ENCODE peak calls at places on chromosomes 3 and 15, in ten cellular contexts. J is left ventricle myocardium inferior, B is body of pancreas, G is uterus, H is brain microvascular endothelial cell, O is endothelial cell, D is astrocyte of the spinal cord, K is cardiac fibroblast, L is HCT116, W is choroid plexus epithelial cell. X is an unnamed sample.

GRCh38 chr3:99702953-99703352 is 64.6 kb downstream of the COL8A1 start:
- DNase-seq in O (no peak), H (peak), J (no peak), G (no peak), L (no peak), W (no peak), D (no peak), B (no peak), K (no peak), X (no peak)

GRCh38 chr15:63234479-63234878 is 42.9 kb upstream of the APH1B start:
- DNase-seq in H (peak), J (peak), K (peak), B (peak), G (peak), L (no peak), D (peak), W (peak), O (no peak), X (no peak)

GRCh38 chr3:9884555-9885165 is 4.6 kb upstream of the CIDEC start:
- DNase-seq in W (peak), G (peak), D (peak), L (peak), O (no peak), B (no peak), H (peak), K (peak), J (no peak), X (no peak)

GRCh38 chr15:44550256-44550655 is 13.3 kb downstream of the EIF3J start:
- DNase-seq in L (no peak), D (peak), K (peak), H (peak), J (no peak), W (peak), O (no peak), B (no peak), G (no peak), X (no peak)

GRCh38 chr3:119018690-119019463 is 15.8 kb downstream of the IGSF11 start:
- DNase-seq in G (no peak), W (no peak), H (no peak), O (no peak), L (no peak), K (no peak), J (peak), B (no peak), D (no peak), X (no peak)

GRCh38 chr3:32816439-32817194 is 1.2 kb upstream of the TRIM71 start:
- DNase-seq in H (no peak), K (peak), O (peak), G (no peak), L (no peak), D (peak), B (no peak), J (no peak), W (peak), X (peak)

GRCh38 chr3:62368705-62369475 is 4.5 kb downstream of the FEZF2 start:
- DNase-seq in G (no peak), K (no peak), D (no peak), B (no peak), J (no peak), H (no peak), L (no peak), O (peak), W (no peak), X (no peak)

GRCh38 chr3:52494446-52494845 is 692 bp upstream of the STAB1 start:
- DNase-seq in L (no peak), W (no peak), D (no peak), J (no peak), H (no peak), O (no peak), G (no peak), K (no peak), B (no peak), X (no peak)

GRCh38 chr15:79903137-79903536 is 6.3 kb upstream of the MTHFS start:
- DNase-seq in J (no peak), W (no peak), O (no peak), L (no peak), G (no peak), H (no peak), K (no peak), B (no peak), D (no peak), X (no peak)

GRCh38 chr15:100033140-100033857 is 300.1 kb upstream of the LYSMD4 start:
- DNase-seq in H (no peak), J (no peak), L (no peak), K (peak), D (peak), O (no peak), B (peak), W (no peak), G (no peak), X (no peak)

GRCh38 chr3:87958289-87958688 is 100.5 kb downstream of the CGGBP1 start:
- DNase-seq in B (no peak), J (no peak), D (no peak), H (no peak), O (no peak), L (no peak), G (no peak), W (no peak), K (no peak), X (no peak)

GRCh38 chr15:48748535-48748934 is 62.3 kb downstream of the CEP152 start:
- DNase-seq in L (no peak), H (peak), D (peak), W (peak), G (no peak), J (no peak), K (peak), O (no peak), B (no peak), X (no peak)

GRCh38 chr15:43776718-43777292 is at the start of gene ELL3:
- DNase-seq in D (peak), J (peak), W (peak), K (peak), O (peak), G (peak), H (peak), L (peak), B (peak), X (peak)

GRCh38 chr15:78315686-78316085 is 16.3 kb upstream of the SKIC8 start:
- DNase-seq in D (no peak), W (peak), J (no peak), O (peak), B (no peak), H (no peak), L (no peak), K (no peak), G (no peak), X (peak)

GRCh38 chr3:196198771-196199753 is 12.1 kb downstream of the ZDHHC19 start:
- DNase-seq in H (no peak), D (no peak), J (no peak), K (peak), O (no peak), G (no peak), L (no peak), B (no peak), W (no peak), X (no peak)

GRCh38 chr15:75884041-75884440 is 19.6 kb upstream of the FBXO22 start:
- DNase-seq in G (no peak), J (no peak), W (peak), B (no peak), H (no peak), L (no peak), O (no peak), K (peak), D (peak), X (no peak)

DNA sequence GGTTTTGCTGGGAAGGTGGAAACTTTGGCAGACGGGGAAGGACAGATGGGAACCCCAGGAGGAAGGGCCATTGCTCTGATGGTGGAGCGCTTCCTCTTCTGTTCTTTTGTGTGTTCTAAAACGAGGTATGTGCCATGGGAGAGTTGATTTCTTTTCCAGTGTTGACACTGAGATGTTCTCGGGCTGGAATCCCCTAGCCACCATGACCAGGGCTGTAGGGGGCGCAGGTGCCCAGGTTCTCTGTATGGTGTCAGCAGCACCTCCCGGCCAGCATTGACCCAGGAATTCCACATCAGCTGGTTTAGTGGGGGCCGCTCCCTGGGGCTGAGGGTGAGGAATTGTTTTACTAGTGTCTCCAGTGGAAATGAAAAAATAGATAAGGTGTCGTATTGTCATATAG is 34.3 kb upstream of the ACAD9 start:
- DNase-seq in B (no peak), J (no peak), D (no peak), G (no peak), O (peak), K (no peak), L (no peak), H (no peak), W (no peak), X (no peak)
- TF ChIP-seq CTCF in B (no peak), J (no peak), D (peak), G (no peak), O (no peak), K (no peak), L (peak), H (peak), W (peak), X (no peak)

GRCh38 chr15:91413142-91413541 is 313.1 kb downstream of the SV2B start:
- DNase-seq in O (no peak), H (no peak), K (no peak), B (no peak), J (no peak), L (no peak), G (no peak), D (no peak), W (no peak), X (no peak)

GRCh38 chr15:91412529-91412928 is 312.5 kb downstream of the SV2B start:
- DNase-seq in B (no peak), H (no peak), W (no peak), J (no peak), G (no peak), O (no peak), D (no peak), K (no peak), L (no peak), X (no peak)

GRCh38 chr15:91409430-91409829 is 309.4 kb downstream of the SV2B start:
- DNase-seq in K (no peak), O (no peak), H (no peak), G (no peak), B (no peak), J (no peak), L (no peak), W (no peak), D (no peak), X (no peak)

GRCh38 chr15:91411570-91411969 is 311.5 kb downstream of the SV2B start:
- DNase-seq in K (no peak), W (no peak), H (no peak), J (no peak), L (no peak), O (no peak), G (no peak), B (no peak), D (no peak), X (no peak)

DNA sequence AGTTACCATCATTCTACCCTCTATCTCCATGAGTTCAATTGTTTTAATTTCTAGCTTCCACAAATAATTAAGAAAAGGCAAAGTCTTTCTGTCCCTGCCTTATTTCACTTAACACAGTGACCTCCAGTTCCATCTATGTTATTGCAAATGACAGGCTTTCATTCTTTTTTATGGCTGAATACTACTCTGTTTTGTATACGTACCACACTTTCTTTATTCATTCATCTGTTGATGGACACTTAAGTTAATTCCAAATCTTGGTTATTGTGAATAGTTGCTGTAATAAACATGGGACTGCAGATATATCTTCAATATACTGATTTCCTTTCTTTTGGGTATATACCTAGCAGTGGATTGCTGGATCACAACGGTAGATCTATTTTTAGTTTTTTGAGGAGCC is 314.1 kb downstream of the SV2B start:
- DNase-seq in D (no peak), L (no peak), B (no peak), O (no peak), J (no peak), H (no peak), K (no peak), W (no peak), G (no peak), X (no peak)
- TF ChIP-seq CTCF in D (no peak), L (no peak), B (no peak), O (no peak), J (no peak), H (no peak), K (no peak), W (no peak), G (no peak), X (no peak)

GRCh38 chr3:72761410-72761809 is 86.8 kb downstream of the SHQ1 start:
- DNase-seq in L (no peak), B (no peak), O (no peak), G (no peak), H (no peak), W (no peak), D (no peak), J (no peak), K (no peak), X (no peak)
- TF ChIP-seq CTCF in L (no peak), B (no peak), O (no peak), G (no peak), H (no peak), W (no peak), D (no peak), J (no peak), K (no peak), X (no peak)

DNA sequence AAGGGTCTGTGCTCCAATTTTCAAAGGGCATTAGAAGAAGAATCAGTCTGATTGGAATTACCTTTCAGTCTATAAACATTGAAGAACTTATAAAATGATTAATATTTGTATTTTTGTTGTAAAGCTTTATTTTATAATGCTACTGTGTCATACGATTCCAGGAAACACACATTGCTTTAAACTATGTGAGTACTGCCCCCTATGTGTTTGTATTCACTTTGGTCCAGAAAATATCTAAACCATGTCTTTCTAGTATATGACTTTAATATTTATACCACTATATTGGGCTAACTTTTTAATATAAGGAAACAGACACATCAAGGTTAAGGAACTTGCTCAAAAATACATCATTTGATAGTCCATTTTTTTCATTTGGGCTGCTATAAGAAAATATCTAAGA is 3.2 kb upstream of the RIOX2 start:
- DNase-seq in W (peak), O (no peak), D (no peak), J (no peak), K (no peak), G (no peak), H (no peak), L (no peak), B (no peak), X (no peak)
- TF ChIP-seq CTCF in W (peak), O (no peak), D (peak), J (peak), K (peak), G (no peak), H (no peak), L (peak), B (no peak), X (peak)

X was measured in activated CD8-positive, alpha-beta T cell treated with anti-CD3 and anti-CD28 coated beads for 36 hours.